ENCODE peak calls at places on chromosomes 5 and 9, in six cellular contexts. One of them, this sample, is unnamed.

GRCh38 chr5:113354056-113354455 is 80.7 kb downstream of the TSSK1B start:
- DNase-seq in mucosa of descending colon: no peak
- DNase-seq in GM23338: no peak
- DNase-seq in psoas muscle: no peak
- DNase-seq in transverse colon: no peak
- DNase-seq in OCI-LY7: no peak
- DNase-seq in this sample: no peak

GRCh38 chr9:98054376-98054951 is 2.1 kb upstream of the NANS start:
- DNase-seq in mucosa of descending colon: no peak
- DNase-seq in GM23338: no peak
- DNase-seq in psoas muscle: no peak
- DNase-seq in transverse colon: no peak
- DNase-seq in OCI-LY7: no peak
- DNase-seq in this sample: no peak

GRCh38 chr5:54621742-54622141 is 104.2 kb downstream of the SNX18 start:
- DNase-seq in mucosa of descending colon: no peak
- DNase-seq in GM23338: no peak
- DNase-seq in psoas muscle: no peak
- DNase-seq in transverse colon: no peak
- DNase-seq in OCI-LY7: no peak
- DNase-seq in this sample: no peak

GRCh38 chr9:123355761-123356520 is at the start of gene CRB2:
- DNase-seq in mucosa of descending colon: no peak
- DNase-seq in GM23338: peak; percentile 92
- DNase-seq in psoas muscle: no peak
- DNase-seq in transverse colon: no peak
- DNase-seq in OCI-LY7: no peak
- DNase-seq in this sample: no peak

GRCh38 chr9:87119328-87119881 is 172.1 kb upstream of the GAS1 start:
- DNase-seq in mucosa of descending colon: no peak
- DNase-seq in GM23338: no peak
- DNase-seq in psoas muscle: peak; percentile 46
- DNase-seq in transverse colon: peak; percentile 17
- DNase-seq in OCI-LY7: no peak
- DNase-seq in this sample: no peak

GRCh38 chr5:111772456-111772855 is 15.5 kb upstream of the NREP start:
- DNase-seq in mucosa of descending colon: no peak
- DNase-seq in GM23338: peak; percentile 90
- DNase-seq in psoas muscle: no peak
- DNase-seq in transverse colon: no peak
- DNase-seq in OCI-LY7: peak; percentile 33
- DNase-seq in this sample: no peak

GRCh38 chr9:132141948-132142594 is 19.8 kb upstream of the NTNG2 start:
- DNase-seq in mucosa of descending colon: no peak
- DNase-seq in GM23338: no peak
- DNase-seq in psoas muscle: no peak
- DNase-seq in transverse colon: no peak
- DNase-seq in OCI-LY7: no peak
- DNase-seq in this sample: no peak

GRCh38 chr9:100452894-100453293 is 20.1 kb upstream of the TMEFF1 start:
- DNase-seq in mucosa of descending colon: no peak
- DNase-seq in GM23338: no peak
- DNase-seq in psoas muscle: no peak
- DNase-seq in transverse colon: no peak
- DNase-seq in OCI-LY7: no peak
- DNase-seq in this sample: no peak

GRCh38 chr5:107418071-107418470 is 252.7 kb downstream of the EFNA5 start:
- DNase-seq in mucosa of descending colon: no peak
- DNase-seq in GM23338: no peak
- DNase-seq in psoas muscle: no peak
- DNase-seq in transverse colon: no peak
- DNase-seq in OCI-LY7: no peak
- DNase-seq in this sample: no peak

GRCh38 chr5:113099822-113100221 is 123.2 kb downstream of the DCP2 start:
- DNase-seq in mucosa of descending colon: no peak
- DNase-seq in GM23338: no peak
- DNase-seq in psoas muscle: no peak
- DNase-seq in transverse colon: no peak
- DNase-seq in OCI-LY7: no peak
- DNase-seq in this sample: no peak

GRCh38 chr5:115963566-115963965 is 1.3 kb downstream of the LVRN start:
- DNase-seq in mucosa of descending colon: no peak
- DNase-seq in GM23338: peak; percentile 68
- DNase-seq in psoas muscle: no peak
- DNase-seq in transverse colon: no peak
- DNase-seq in OCI-LY7: no peak
- DNase-seq in this sample: no peak

GRCh38 chr9:134522502-134522848 is 119.1 kb upstream of the COL5A1 start:
- DNase-seq in mucosa of descending colon: no peak
- DNase-seq in GM23338: no peak
- DNase-seq in psoas muscle: no peak
- DNase-seq in transverse colon: no peak
- DNase-seq in OCI-LY7: no peak
- DNase-seq in this sample: no peak

GRCh38 chr5:27308151-27308550 is 269.8 kb upstream of the CDH9 start:
- DNase-seq in mucosa of descending colon: no peak
- DNase-seq in GM23338: no peak
- DNase-seq in psoas muscle: no peak
- DNase-seq in transverse colon: no peak
- DNase-seq in OCI-LY7: no peak
- DNase-seq in this sample: no peak

GRCh38 chr9:130446111-130446861 is 1.5 kb downstream of the ASS1 start:
- DNase-seq in mucosa of descending colon: peak; percentile 81
- DNase-seq in GM23338: peak; percentile 45
- DNase-seq in psoas muscle: peak; percentile 93
- DNase-seq in transverse colon: peak; percentile 71
- DNase-seq in OCI-LY7: no peak
- DNase-seq in this sample: no peak

GRCh38 chr5:38681024-38681805 is 124.8 kb upstream of the LIFR start:
- DNase-seq in mucosa of descending colon: no peak
- DNase-seq in GM23338: no peak
- DNase-seq in psoas muscle: no peak
- DNase-seq in transverse colon: no peak
- DNase-seq in OCI-LY7: no peak
- DNase-seq in this sample: no peak

GRCh38 chr5:5373351-5374033 is 49.0 kb upstream of the ICE1 start:
- DNase-seq in mucosa of descending colon: no peak
- DNase-seq in GM23338: no peak
- DNase-seq in psoas muscle: peak; percentile 62
- DNase-seq in transverse colon: no peak
- DNase-seq in OCI-LY7: no peak
- DNase-seq in this sample: no peak
- H3K4me3 ChIP-seq in mucosa of descending colon: no peak overlapping the region
- H3K4me3 ChIP-seq in GM23338: no peak overlapping the region
- H3K4me3 ChIP-seq in psoas muscle: no peak overlapping the region
- H3K4me3 ChIP-seq in transverse colon: no peak overlapping the region
- H3K4me3 ChIP-seq in OCI-LY7: no peak overlapping the region
- H3K4me3 ChIP-seq in this sample: no peak overlapping the region

DNA sequence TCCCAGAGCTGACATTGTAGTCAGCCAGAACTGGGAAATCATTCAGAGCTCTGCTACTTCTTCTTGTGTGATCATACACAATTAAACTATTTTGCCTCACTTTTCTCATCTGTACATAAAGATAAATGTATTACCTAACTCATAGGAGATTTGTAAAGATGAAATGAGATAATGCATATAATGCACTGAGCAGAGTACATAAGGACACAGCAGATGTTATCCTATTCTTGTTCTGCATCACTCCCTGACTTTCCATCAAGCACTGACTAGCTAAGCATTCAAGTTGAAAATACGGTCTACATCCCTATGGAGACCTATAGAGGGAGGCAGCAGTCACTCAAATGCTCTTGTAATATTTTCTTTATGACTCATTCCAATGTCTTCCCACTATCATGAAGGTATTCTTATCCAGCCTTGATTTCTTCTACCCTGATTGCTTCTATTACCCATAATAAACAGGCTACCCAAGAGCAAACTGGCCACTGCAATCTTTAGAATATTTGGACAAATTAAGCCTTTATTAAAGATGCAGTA is 16.3 kb upstream of the PRR16 start:
- DNase-seq in mucosa of descending colon: no peak
- DNase-seq in GM23338: no peak
- DNase-seq in psoas muscle: no peak
- DNase-seq in transverse colon: no peak
- DNase-seq in OCI-LY7: no peak
- DNase-seq in this sample: no peak
- TF ChIP-seq CTCF in mucosa of descending colon: no peak
- TF ChIP-seq CTCF in GM23338: no peak
- TF ChIP-seq CTCF in psoas muscle: no peak
- TF ChIP-seq CTCF in transverse colon: no peak
- TF ChIP-seq CTCF in OCI-LY7: no peak
- TF ChIP-seq CTCF in this sample: no peak

GRCh38 chr5:149495673-149496072 is 55.6 kb downstream of the CSNK1A1 start:
- DNase-seq in mucosa of descending colon: no peak
- DNase-seq in GM23338: no peak
- DNase-seq in psoas muscle: no peak
- DNase-seq in transverse colon: no peak
- DNase-seq in OCI-LY7: no peak
- DNase-seq in this sample: no peak
- H3K36me3 ChIP-seq in mucosa of descending colon: no peaks in the 10 kb centered on the region
- H3K36me3 ChIP-seq in GM23338: peaks cover 3% of the 10 kb centered on the region
- H3K36me3 ChIP-seq in psoas muscle: peaks cover 74% of the 10 kb centered on the region
- H3K36me3 ChIP-seq in transverse colon: no peaks in the 10 kb centered on the region
- H3K36me3 ChIP-seq in OCI-LY7: peaks cover 76% of the 10 kb centered on the region
- H3K36me3 ChIP-seq in this sample: no peaks in the 10 kb centered on the region

GRCh38 chr9:133160742-133161541 is 2.8 kb downstream of the GBGT1 start:
- DNase-seq in mucosa of descending colon: no peak
- DNase-seq in GM23338: peak; percentile 68
- DNase-seq in psoas muscle: peak; percentile 81
- DNase-seq in transverse colon: peak; percentile 76
- DNase-seq in OCI-LY7: peak; percentile 68
- DNase-seq in this sample: no peak

GRCh38 chr9:133163559-133164208 is at the start of gene GBGT1:
- DNase-seq in mucosa of descending colon: peak; percentile 80
- DNase-seq in GM23338: peak; percentile 79
- DNase-seq in psoas muscle: peak; percentile 82
- DNase-seq in transverse colon: peak; percentile 72
- DNase-seq in OCI-LY7: peak; percentile 48
- DNase-seq in this sample: peak; percentile 63

GRCh38 chr9:133164209-133164590 is 486 bp upstream of the GBGT1 start:
- DNase-seq in mucosa of descending colon: no peak
- DNase-seq in GM23338: no peak
- DNase-seq in psoas muscle: no peak
- DNase-seq in transverse colon: no peak
- DNase-seq in OCI-LY7: no peak
- DNase-seq in this sample: no peak

GRCh38 chr9:133162802-133163558 is 734 bp downstream of the GBGT1 start:
- DNase-seq in mucosa of descending colon: no peak
- DNase-seq in GM23338: no peak
- DNase-seq in psoas muscle: no peak
- DNase-seq in transverse colon: no peak
- DNase-seq in OCI-LY7: no peak
- DNase-seq in this sample: no peak

GRCh38 chr9:133161542-133161950 is 2.2 kb downstream of the GBGT1 start:
- DNase-seq in mucosa of descending colon: no peak
- DNase-seq in GM23338: no peak
- DNase-seq in psoas muscle: no peak
- DNase-seq in transverse colon: no peak
- DNase-seq in OCI-LY7: no peak
- DNase-seq in this sample: no peak
- H3K4me3 ChIP-seq in mucosa of descending colon: no peak overlapping the region
- H3K4me3 ChIP-seq in GM23338: no peak overlapping the region
- H3K4me3 ChIP-seq in psoas muscle: no peak overlapping the region
- H3K4me3 ChIP-seq in transverse colon: no peak overlapping the region
- H3K4me3 ChIP-seq in OCI-LY7: no peak overlapping the region
- H3K4me3 ChIP-seq in this sample: no peak overlapping the region

DNA sequence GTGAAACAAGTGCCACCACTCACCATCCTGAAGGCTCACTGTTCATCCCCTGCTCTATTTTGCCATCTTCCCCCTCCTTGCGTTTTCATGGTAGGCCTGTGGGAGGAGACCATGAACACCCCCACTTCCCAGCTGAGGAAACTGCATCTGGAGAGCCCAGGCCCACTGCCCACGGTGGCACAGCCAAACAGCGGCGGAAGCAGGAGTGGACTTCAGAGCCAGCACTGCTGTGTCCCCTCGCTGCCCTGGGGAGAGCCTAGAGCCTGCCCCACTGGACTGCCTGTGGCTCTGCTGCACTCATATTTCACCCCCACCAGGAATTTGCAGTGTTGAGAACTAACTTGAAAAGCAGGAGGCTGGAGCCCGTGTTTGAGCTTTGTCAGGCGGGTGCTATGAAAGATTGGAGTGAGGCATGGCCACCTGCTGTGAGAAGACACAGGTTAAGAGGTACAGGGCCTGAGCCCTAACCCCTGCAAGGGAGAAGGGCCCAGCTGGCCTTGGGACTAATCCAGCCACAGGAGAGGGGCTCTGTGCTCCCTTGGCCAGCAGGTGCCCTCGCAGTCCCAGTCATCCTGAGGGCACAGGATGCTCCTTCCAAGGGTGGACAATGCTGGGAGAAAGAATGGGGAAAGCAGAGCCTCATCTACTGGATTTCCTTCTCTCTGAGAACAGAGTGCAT is 79.0 kb downstream of the MACROH2A1 start:
- DNase-seq in mucosa of descending colon: no peak
- DNase-seq in GM23338: peak; percentile 60
- DNase-seq in psoas muscle: no peak
- DNase-seq in transverse colon: no peak
- DNase-seq in OCI-LY7: no peak
- DNase-seq in this sample: no peak
- TF ChIP-seq CTCF in mucosa of descending colon: no peak
- TF ChIP-seq CTCF in GM23338: peak; percentile 42
- TF ChIP-seq CTCF in psoas muscle: no peak
- TF ChIP-seq CTCF in transverse colon: no peak
- TF ChIP-seq CTCF in OCI-LY7: no peak
- TF ChIP-seq CTCF in this sample: no peak

GRCh38 chr9:127817881-127818434 is 15.3 kb downstream of the FPGS start:
- DNase-seq in mucosa of descending colon: no peak
- DNase-seq in GM23338: no peak
- DNase-seq in psoas muscle: peak; percentile 68
- DNase-seq in transverse colon: no peak
- DNase-seq in OCI-LY7: no peak
- DNase-seq in this sample: no peak
- H3K36me3 ChIP-seq in mucosa of descending colon: peaks cover 5% of the 10 kb centered on the region
- H3K36me3 ChIP-seq in GM23338: no peaks in the 10 kb centered on the region
- H3K36me3 ChIP-seq in psoas muscle: peaks cover 83% of the 10 kb centered on the region
- H3K36me3 ChIP-seq in transverse colon: no peaks in the 10 kb centered on the region
- H3K36me3 ChIP-seq in OCI-LY7: peaks cover 45% of the 10 kb centered on the region
- H3K36me3 ChIP-seq in this sample: peaks cover 25% of the 10 kb centered on the region

GRCh38 chr9:112605963-112606699 is 111.8 kb downstream of the INIP start:
- DNase-seq in mucosa of descending colon: no peak
- DNase-seq in GM23338: no peak
- DNase-seq in psoas muscle: no peak
- DNase-seq in transverse colon: no peak
- DNase-seq in OCI-LY7: no peak
- DNase-seq in this sample: no peak
- H3K4me3 ChIP-seq in mucosa of descending colon: no peak overlapping the region
- H3K4me3 ChIP-seq in GM23338: no peak overlapping the region
- H3K4me3 ChIP-seq in psoas muscle: no peak overlapping the region
- H3K4me3 ChIP-seq in transverse colon: no peak overlapping the region
- H3K4me3 ChIP-seq in OCI-LY7: no peak overlapping the region
- H3K4me3 ChIP-seq in this sample: no peak overlapping the region

This sample was measured in GM06990.